ENCODE peak calls at places on chromosomes 4 and X, in five cellular contexts. One of them, this sample, is unnamed.

GRCh38 chr4:40763228-40763716 is 13.5 kb downstream of the NSUN7 start:
- DNase-seq in stimulated activated CD8-positive, alpha-beta memory T cell treated with anti-CD3 and anti-CD28 coated beads, Interleukin-12 subunit alpha, Interleukin-12 subunit beta, amount 100 ng/mL, for 4 hours: no peak
- DNase-seq in omental fat pad: no peak
- DNase-seq in right cardiac atrium: no peak
- DNase-seq in stimulated activated CD4-positive, alpha-beta T cell treated with anti-CD3 and anti-CD28 coated beads, TNF-alpha, amount 100 ng/mL, for 48 hours: peak; percentile 14
- DNase-seq in this sample: peak; percentile 78

GRCh38 chrX:69031181-69031580 is 134.1 kb downstream of the PJA1 start:
- DNase-seq in stimulated activated CD8-positive, alpha-beta memory T cell treated with anti-CD3 and anti-CD28 coated beads, Interleukin-12 subunit alpha, Interleukin-12 subunit beta, amount 100 ng/mL, for 4 hours: no peak
- DNase-seq in omental fat pad: no peak
- DNase-seq in right cardiac atrium: no peak
- DNase-seq in stimulated activated CD4-positive, alpha-beta T cell treated with anti-CD3 and anti-CD28 coated beads, TNF-alpha, amount 100 ng/mL, for 48 hours: no peak
- DNase-seq in this sample: no peak

GRCh38 chrX:68462653-68463052 is 29.4 kb upstream of the OPHN1 start:
- DNase-seq in stimulated activated CD8-positive, alpha-beta memory T cell treated with anti-CD3 and anti-CD28 coated beads, Interleukin-12 subunit alpha, Interleukin-12 subunit beta, amount 100 ng/mL, for 4 hours: no peak
- DNase-seq in omental fat pad: no peak
- DNase-seq in right cardiac atrium: no peak
- DNase-seq in stimulated activated CD4-positive, alpha-beta T cell treated with anti-CD3 and anti-CD28 coated beads, TNF-alpha, amount 100 ng/mL, for 48 hours: no peak
- DNase-seq in this sample: peak; percentile 53

GRCh38 chr4:13218316-13218958 is 265.7 kb downstream of the RAB28 start:
- DNase-seq in stimulated activated CD8-positive, alpha-beta memory T cell treated with anti-CD3 and anti-CD28 coated beads, Interleukin-12 subunit alpha, Interleukin-12 subunit beta, amount 100 ng/mL, for 4 hours: no peak
- DNase-seq in omental fat pad: no peak
- DNase-seq in right cardiac atrium: no peak
- DNase-seq in stimulated activated CD4-positive, alpha-beta T cell treated with anti-CD3 and anti-CD28 coated beads, TNF-alpha, amount 100 ng/mL, for 48 hours: no peak
- DNase-seq in this sample: no peak

GRCh38 chrX:15947648-15948317 is 93.2 kb upstream of the AP1S2 start:
- DNase-seq in stimulated activated CD8-positive, alpha-beta memory T cell treated with anti-CD3 and anti-CD28 coated beads, Interleukin-12 subunit alpha, Interleukin-12 subunit beta, amount 100 ng/mL, for 4 hours: no peak
- DNase-seq in omental fat pad: no peak
- DNase-seq in right cardiac atrium: no peak
- DNase-seq in stimulated activated CD4-positive, alpha-beta T cell treated with anti-CD3 and anti-CD28 coated beads, TNF-alpha, amount 100 ng/mL, for 48 hours: no peak
- DNase-seq in this sample: peak; percentile 76

GRCh38 chrX:150258463-150259430 is 104.4 kb upstream of the MAMLD1 start:
- DNase-seq in stimulated activated CD8-positive, alpha-beta memory T cell treated with anti-CD3 and anti-CD28 coated beads, Interleukin-12 subunit alpha, Interleukin-12 subunit beta, amount 100 ng/mL, for 4 hours: no peak
- DNase-seq in omental fat pad: no peak
- DNase-seq in right cardiac atrium: no peak
- DNase-seq in stimulated activated CD4-positive, alpha-beta T cell treated with anti-CD3 and anti-CD28 coated beads, TNF-alpha, amount 100 ng/mL, for 48 hours: no peak
- DNase-seq in this sample: no peak

GRCh38 chrX:67520671-67521070 is 23.1 kb upstream of the AR start:
- DNase-seq in stimulated activated CD8-positive, alpha-beta memory T cell treated with anti-CD3 and anti-CD28 coated beads, Interleukin-12 subunit alpha, Interleukin-12 subunit beta, amount 100 ng/mL, for 4 hours: no peak
- DNase-seq in omental fat pad: no peak
- DNase-seq in right cardiac atrium: no peak
- DNase-seq in stimulated activated CD4-positive, alpha-beta T cell treated with anti-CD3 and anti-CD28 coated beads, TNF-alpha, amount 100 ng/mL, for 48 hours: no peak
- DNase-seq in this sample: no peak

GRCh38 chrX:64202808-64203320 is 2.6 kb downstream of the AMER1 start:
- DNase-seq in stimulated activated CD8-positive, alpha-beta memory T cell treated with anti-CD3 and anti-CD28 coated beads, Interleukin-12 subunit alpha, Interleukin-12 subunit beta, amount 100 ng/mL, for 4 hours: no peak
- DNase-seq in omental fat pad: no peak
- DNase-seq in right cardiac atrium: no peak
- DNase-seq in stimulated activated CD4-positive, alpha-beta T cell treated with anti-CD3 and anti-CD28 coated beads, TNF-alpha, amount 100 ng/mL, for 48 hours: no peak
- DNase-seq in this sample: peak; percentile 42

GRCh38 chr4:115274545-115274944 is 161.1 kb upstream of the NDST4 start:
- DNase-seq in stimulated activated CD8-positive, alpha-beta memory T cell treated with anti-CD3 and anti-CD28 coated beads, Interleukin-12 subunit alpha, Interleukin-12 subunit beta, amount 100 ng/mL, for 4 hours: no peak
- DNase-seq in omental fat pad: no peak
- DNase-seq in right cardiac atrium: no peak
- DNase-seq in stimulated activated CD4-positive, alpha-beta T cell treated with anti-CD3 and anti-CD28 coated beads, TNF-alpha, amount 100 ng/mL, for 48 hours: no peak
- DNase-seq in this sample: no peak

GRCh38 chrX:153477039-153477438 is 6.7 kb upstream of the HAUS7 start:
- DNase-seq in stimulated activated CD8-positive, alpha-beta memory T cell treated with anti-CD3 and anti-CD28 coated beads, Interleukin-12 subunit alpha, Interleukin-12 subunit beta, amount 100 ng/mL, for 4 hours: no peak
- DNase-seq in omental fat pad: no peak
- DNase-seq in right cardiac atrium: no peak
- DNase-seq in stimulated activated CD4-positive, alpha-beta T cell treated with anti-CD3 and anti-CD28 coated beads, TNF-alpha, amount 100 ng/mL, for 48 hours: no peak
- DNase-seq in this sample: no peak

GRCh38 chr4:143353797-143354196 is 17.1 kb downstream of the GAB1 start:
- DNase-seq in stimulated activated CD8-positive, alpha-beta memory T cell treated with anti-CD3 and anti-CD28 coated beads, Interleukin-12 subunit alpha, Interleukin-12 subunit beta, amount 100 ng/mL, for 4 hours: no peak
- DNase-seq in omental fat pad: no peak
- DNase-seq in right cardiac atrium: no peak
- DNase-seq in stimulated activated CD4-positive, alpha-beta T cell treated with anti-CD3 and anti-CD28 coated beads, TNF-alpha, amount 100 ng/mL, for 48 hours: no peak
- DNase-seq in this sample: no peak

GRCh38 chrX:136909706-136910564 is 29.4 kb upstream of the RBMX start:
- DNase-seq in stimulated activated CD8-positive, alpha-beta memory T cell treated with anti-CD3 and anti-CD28 coated beads, Interleukin-12 subunit alpha, Interleukin-12 subunit beta, amount 100 ng/mL, for 4 hours: peak; percentile 29
- DNase-seq in omental fat pad: peak; percentile 50
- DNase-seq in right cardiac atrium: peak; percentile 85
- DNase-seq in stimulated activated CD4-positive, alpha-beta T cell treated with anti-CD3 and anti-CD28 coated beads, TNF-alpha, amount 100 ng/mL, for 48 hours: peak; percentile 16
- DNase-seq in this sample: peak; percentile 95

GRCh38 chr4:185399466-185399865 is 2.8 kb downstream of the ANKRD37 start:
- DNase-seq in stimulated activated CD8-positive, alpha-beta memory T cell treated with anti-CD3 and anti-CD28 coated beads, Interleukin-12 subunit alpha, Interleukin-12 subunit beta, amount 100 ng/mL, for 4 hours: no peak
- DNase-seq in omental fat pad: no peak
- DNase-seq in right cardiac atrium: no peak
- DNase-seq in stimulated activated CD4-positive, alpha-beta T cell treated with anti-CD3 and anti-CD28 coated beads, TNF-alpha, amount 100 ng/mL, for 48 hours: no peak
- DNase-seq in this sample: no peak

GRCh38 chrX:135707880-135708279 is 5.6 kb upstream of the CT45A1 start:
- DNase-seq in stimulated activated CD8-positive, alpha-beta memory T cell treated with anti-CD3 and anti-CD28 coated beads, Interleukin-12 subunit alpha, Interleukin-12 subunit beta, amount 100 ng/mL, for 4 hours: no peak
- DNase-seq in omental fat pad: no peak
- DNase-seq in right cardiac atrium: no peak
- DNase-seq in stimulated activated CD4-positive, alpha-beta T cell treated with anti-CD3 and anti-CD28 coated beads, TNF-alpha, amount 100 ng/mL, for 48 hours: no peak
- DNase-seq in this sample: no peak

GRCh38 chr4:158783775-158784174 is 14.9 kb downstream of the FNIP2 start:
- DNase-seq in stimulated activated CD8-positive, alpha-beta memory T cell treated with anti-CD3 and anti-CD28 coated beads, Interleukin-12 subunit alpha, Interleukin-12 subunit beta, amount 100 ng/mL, for 4 hours: no peak
- DNase-seq in omental fat pad: no peak
- DNase-seq in right cardiac atrium: no peak
- DNase-seq in stimulated activated CD4-positive, alpha-beta T cell treated with anti-CD3 and anti-CD28 coated beads, TNF-alpha, amount 100 ng/mL, for 48 hours: no peak
- DNase-seq in this sample: no peak

GRCh38 chr4:142566243-142566642 is 279.9 kb downstream of the INPP4B start:
- DNase-seq in stimulated activated CD8-positive, alpha-beta memory T cell treated with anti-CD3 and anti-CD28 coated beads, Interleukin-12 subunit alpha, Interleukin-12 subunit beta, amount 100 ng/mL, for 4 hours: no peak
- DNase-seq in omental fat pad: no peak
- DNase-seq in right cardiac atrium: no peak
- DNase-seq in stimulated activated CD4-positive, alpha-beta T cell treated with anti-CD3 and anti-CD28 coated beads, TNF-alpha, amount 100 ng/mL, for 48 hours: no peak
- DNase-seq in this sample: no peak

GRCh38 chr4:38323141-38323634 is 340.8 kb upstream of the KLF3 start:
- DNase-seq in stimulated activated CD8-positive, alpha-beta memory T cell treated with anti-CD3 and anti-CD28 coated beads, Interleukin-12 subunit alpha, Interleukin-12 subunit beta, amount 100 ng/mL, for 4 hours: no peak
- DNase-seq in omental fat pad: no peak
- DNase-seq in right cardiac atrium: no peak
- DNase-seq in stimulated activated CD4-positive, alpha-beta T cell treated with anti-CD3 and anti-CD28 coated beads, TNF-alpha, amount 100 ng/mL, for 48 hours: no peak
- DNase-seq in this sample: peak; percentile 32

GRCh38 chrX:1433646-1434357 is 18.9 kb downstream of the ASMTL start:
- DNase-seq in stimulated activated CD8-positive, alpha-beta memory T cell treated with anti-CD3 and anti-CD28 coated beads, Interleukin-12 subunit alpha, Interleukin-12 subunit beta, amount 100 ng/mL, for 4 hours: no peak
- DNase-seq in omental fat pad: no peak
- DNase-seq in right cardiac atrium: no peak
- DNase-seq in stimulated activated CD4-positive, alpha-beta T cell treated with anti-CD3 and anti-CD28 coated beads, TNF-alpha, amount 100 ng/mL, for 48 hours: no peak
- DNase-seq in this sample: no peak

GRCh38 chr4:38614198-38614597 is 49.8 kb upstream of the KLF3 start:
- DNase-seq in stimulated activated CD8-positive, alpha-beta memory T cell treated with anti-CD3 and anti-CD28 coated beads, Interleukin-12 subunit alpha, Interleukin-12 subunit beta, amount 100 ng/mL, for 4 hours: no peak
- DNase-seq in omental fat pad: no peak
- DNase-seq in right cardiac atrium: no peak
- DNase-seq in stimulated activated CD4-positive, alpha-beta T cell treated with anti-CD3 and anti-CD28 coated beads, TNF-alpha, amount 100 ng/mL, for 48 hours: no peak
- DNase-seq in this sample: no peak

GRCh38 chr4:41541697-41542096 is 3.7 kb downstream of the LIMCH1 start:
- DNase-seq in stimulated activated CD8-positive, alpha-beta memory T cell treated with anti-CD3 and anti-CD28 coated beads, Interleukin-12 subunit alpha, Interleukin-12 subunit beta, amount 100 ng/mL, for 4 hours: no peak
- DNase-seq in omental fat pad: no peak
- DNase-seq in right cardiac atrium: peak; percentile 43
- DNase-seq in stimulated activated CD4-positive, alpha-beta T cell treated with anti-CD3 and anti-CD28 coated beads, TNF-alpha, amount 100 ng/mL, for 48 hours: no peak
- DNase-seq in this sample: peak; percentile 85

GRCh38 chrX:19912-20571 is 261.1 kb upstream of the PLCXD1 start:
- DNase-seq in stimulated activated CD8-positive, alpha-beta memory T cell treated with anti-CD3 and anti-CD28 coated beads, Interleukin-12 subunit alpha, Interleukin-12 subunit beta, amount 100 ng/mL, for 4 hours: no peak
- DNase-seq in omental fat pad: no peak
- DNase-seq in right cardiac atrium: no peak
- DNase-seq in stimulated activated CD4-positive, alpha-beta T cell treated with anti-CD3 and anti-CD28 coated beads, TNF-alpha, amount 100 ng/mL, for 48 hours: no peak
- DNase-seq in this sample: no peak

GRCh38 chr4:40844261-40844660 is 94.5 kb downstream of the NSUN7 start:
- DNase-seq in stimulated activated CD8-positive, alpha-beta memory T cell treated with anti-CD3 and anti-CD28 coated beads, Interleukin-12 subunit alpha, Interleukin-12 subunit beta, amount 100 ng/mL, for 4 hours: no peak
- DNase-seq in omental fat pad: no peak
- DNase-seq in right cardiac atrium: no peak
- DNase-seq in stimulated activated CD4-positive, alpha-beta T cell treated with anti-CD3 and anti-CD28 coated beads, TNF-alpha, amount 100 ng/mL, for 48 hours: no peak
- DNase-seq in this sample: no peak

GRCh38 chr4:156931267-156931666 is 40.3 kb downstream of the PDGFC start:
- DNase-seq in stimulated activated CD8-positive, alpha-beta memory T cell treated with anti-CD3 and anti-CD28 coated beads, Interleukin-12 subunit alpha, Interleukin-12 subunit beta, amount 100 ng/mL, for 4 hours: no peak
- DNase-seq in omental fat pad: no peak
- DNase-seq in right cardiac atrium: no peak
- DNase-seq in stimulated activated CD4-positive, alpha-beta T cell treated with anti-CD3 and anti-CD28 coated beads, TNF-alpha, amount 100 ng/mL, for 48 hours: no peak
- DNase-seq in this sample: peak; percentile 82

GRCh38 chrX:5236749-5237148 is 991.9 kb downstream of the NLGN4X start:
- DNase-seq in stimulated activated CD8-positive, alpha-beta memory T cell treated with anti-CD3 and anti-CD28 coated beads, Interleukin-12 subunit alpha, Interleukin-12 subunit beta, amount 100 ng/mL, for 4 hours: no peak
- DNase-seq in omental fat pad: no peak
- DNase-seq in right cardiac atrium: no peak
- DNase-seq in stimulated activated CD4-positive, alpha-beta T cell treated with anti-CD3 and anti-CD28 coated beads, TNF-alpha, amount 100 ng/mL, for 48 hours: no peak
- DNase-seq in this sample: no peak

This sample was measured in amniotic epithelial cell.